ENCODE peak calls at places on chromosome 2, in ten cellular contexts. One of them, this sample, is unnamed.

GRCh38 chr2:71995067-71995665 is 152.5 kb downstream of the CYP26B1 start:
- DNase-seq in NB4: peak; percentile 77
- DNase-seq in coronary artery: no peak
- DNase-seq in bronchial epithelial cell: peak; percentile 28
- DNase-seq in cardiac muscle cell: peak; percentile 60
- DNase-seq in fibroblast of lung: peak; percentile 10
- DNase-seq in transverse colon: no peak
- DNase-seq in right lobe of liver: no peak
- DNase-seq in brain microvascular endothelial cell: peak; percentile 7
- DNase-seq in cardiac fibroblast: peak; percentile 47
- DNase-seq in this sample: peak; percentile 35

GRCh38 chr2:138752231-138752956 is 27.8 kb downstream of the NXPH2 start:
- DNase-seq in NB4: no peak
- DNase-seq in coronary artery: no peak
- DNase-seq in bronchial epithelial cell: peak; percentile 68
- DNase-seq in cardiac muscle cell: peak; percentile 24
- DNase-seq in fibroblast of lung: peak; percentile 87
- DNase-seq in transverse colon: no peak
- DNase-seq in right lobe of liver: no peak
- DNase-seq in brain microvascular endothelial cell: no peak
- DNase-seq in cardiac fibroblast: peak; percentile 8
- DNase-seq in this sample: no peak

GRCh38 chr2:240051697-240052096 is 1.6 kb downstream of the OR6B3 start:
- DNase-seq in NB4: no peak
- DNase-seq in coronary artery: no peak
- DNase-seq in bronchial epithelial cell: no peak
- DNase-seq in cardiac muscle cell: no peak
- DNase-seq in fibroblast of lung: no peak
- DNase-seq in transverse colon: no peak
- DNase-seq in right lobe of liver: no peak
- DNase-seq in brain microvascular endothelial cell: no peak
- DNase-seq in cardiac fibroblast: no peak
- DNase-seq in this sample: no peak

GRCh38 chr2:39141346-39142011 is 20.6 kb upstream of the SOS1 start:
- DNase-seq in NB4: peak; percentile 15
- DNase-seq in coronary artery: no peak
- DNase-seq in bronchial epithelial cell: no peak
- DNase-seq in cardiac muscle cell: peak; percentile 25
- DNase-seq in fibroblast of lung: peak; percentile 74
- DNase-seq in transverse colon: no peak
- DNase-seq in right lobe of liver: no peak
- DNase-seq in brain microvascular endothelial cell: no peak
- DNase-seq in cardiac fibroblast: peak; percentile 30
- DNase-seq in this sample: no peak

GRCh38 chr2:176161817-176162626 is 4.9 kb downstream of the HOXD3 start:
- DNase-seq in NB4: no peak
- DNase-seq in coronary artery: no peak
- DNase-seq in bronchial epithelial cell: no peak
- DNase-seq in cardiac muscle cell: peak; percentile 25
- DNase-seq in fibroblast of lung: peak; percentile 90
- DNase-seq in transverse colon: no peak
- DNase-seq in right lobe of liver: no peak
- DNase-seq in brain microvascular endothelial cell: no peak
- DNase-seq in cardiac fibroblast: peak; percentile 26
- DNase-seq in this sample: peak; percentile 47

GRCh38 chr2:182763311-182763912 is 47.4 kb downstream of the DNAJC10 start:
- DNase-seq in NB4: peak; percentile 30
- DNase-seq in coronary artery: no peak
- DNase-seq in bronchial epithelial cell: peak; percentile 48
- DNase-seq in cardiac muscle cell: peak; percentile 44
- DNase-seq in fibroblast of lung: peak; percentile 65
- DNase-seq in transverse colon: no peak
- DNase-seq in right lobe of liver: no peak
- DNase-seq in brain microvascular endothelial cell: peak; percentile 55
- DNase-seq in cardiac fibroblast: peak; percentile 52
- DNase-seq in this sample: peak; percentile 48

GRCh38 chr2:19409001-19409400 is 50.6 kb upstream of the OSR1 start:
- DNase-seq in NB4: no peak
- DNase-seq in coronary artery: no peak
- DNase-seq in bronchial epithelial cell: no peak
- DNase-seq in cardiac muscle cell: peak; percentile 58
- DNase-seq in fibroblast of lung: peak; percentile 3
- DNase-seq in transverse colon: no peak
- DNase-seq in right lobe of liver: no peak
- DNase-seq in brain microvascular endothelial cell: no peak
- DNase-seq in cardiac fibroblast: peak; percentile 55
- DNase-seq in this sample: peak; percentile 66

GRCh38 chr2:36663851-36664715 is 32.4 kb upstream of the VIT start:
- DNase-seq in NB4: peak; percentile 79
- DNase-seq in coronary artery: no peak
- DNase-seq in bronchial epithelial cell: peak; percentile 68
- DNase-seq in cardiac muscle cell: peak; percentile 89
- DNase-seq in fibroblast of lung: peak; percentile 69
- DNase-seq in transverse colon: no peak
- DNase-seq in right lobe of liver: no peak
- DNase-seq in brain microvascular endothelial cell: peak; percentile 37
- DNase-seq in cardiac fibroblast: peak; percentile 92
- DNase-seq in this sample: peak; percentile 84

GRCh38 chr2:237320801-237321563 is 93.0 kb downstream of the COL6A3 start:
- DNase-seq in NB4: no peak
- DNase-seq in coronary artery: no peak
- DNase-seq in bronchial epithelial cell: no peak
- DNase-seq in cardiac muscle cell: no peak
- DNase-seq in fibroblast of lung: no peak
- DNase-seq in transverse colon: no peak
- DNase-seq in right lobe of liver: no peak
- DNase-seq in brain microvascular endothelial cell: no peak
- DNase-seq in cardiac fibroblast: peak; percentile 54
- DNase-seq in this sample: no peak

GRCh38 chr2:88199912-88200682 is 30.0 kb downstream of the THNSL2 start:
- DNase-seq in NB4: peak; percentile 50
- DNase-seq in coronary artery: no peak
- DNase-seq in bronchial epithelial cell: peak; percentile 27
- DNase-seq in cardiac muscle cell: peak; percentile 12
- DNase-seq in fibroblast of lung: peak; percentile 2
- DNase-seq in transverse colon: peak; percentile 26
- DNase-seq in right lobe of liver: no peak
- DNase-seq in brain microvascular endothelial cell: no peak
- DNase-seq in cardiac fibroblast: peak; percentile 6
- DNase-seq in this sample: no peak

GRCh38 chr2:239710953-239711861 is 310.4 kb upstream of the HDAC4 start:
- DNase-seq in NB4: no peak
- DNase-seq in coronary artery: peak; percentile 60
- DNase-seq in bronchial epithelial cell: no peak
- DNase-seq in cardiac muscle cell: no peak
- DNase-seq in fibroblast of lung: no peak
- DNase-seq in transverse colon: no peak
- DNase-seq in right lobe of liver: peak; percentile 30
- DNase-seq in brain microvascular endothelial cell: no peak
- DNase-seq in cardiac fibroblast: no peak
- DNase-seq in this sample: no peak

GRCh38 chr2:143347303-143347702 is 218.1 kb downstream of the ARHGAP15 start:
- DNase-seq in NB4: no peak
- DNase-seq in coronary artery: no peak
- DNase-seq in bronchial epithelial cell: no peak
- DNase-seq in cardiac muscle cell: no peak
- DNase-seq in fibroblast of lung: no peak
- DNase-seq in transverse colon: no peak
- DNase-seq in right lobe of liver: no peak
- DNase-seq in brain microvascular endothelial cell: no peak
- DNase-seq in cardiac fibroblast: no peak
- DNase-seq in this sample: no peak

GRCh38 chr2:1873343-1873742 is 129.0 kb upstream of the PXDN start:
- DNase-seq in NB4: no peak
- DNase-seq in coronary artery: no peak
- DNase-seq in bronchial epithelial cell: no peak
- DNase-seq in cardiac muscle cell: no peak
- DNase-seq in fibroblast of lung: no peak
- DNase-seq in transverse colon: no peak
- DNase-seq in right lobe of liver: no peak
- DNase-seq in brain microvascular endothelial cell: no peak
- DNase-seq in cardiac fibroblast: no peak
- DNase-seq in this sample: no peak

GRCh38 chr2:181364492-181365175 is 92.6 kb upstream of the ITGA4 start:
- DNase-seq in NB4: no peak
- DNase-seq in coronary artery: no peak
- DNase-seq in bronchial epithelial cell: no peak
- DNase-seq in cardiac muscle cell: peak; percentile 93
- DNase-seq in fibroblast of lung: no peak
- DNase-seq in transverse colon: no peak
- DNase-seq in right lobe of liver: no peak
- DNase-seq in brain microvascular endothelial cell: peak; percentile 12
- DNase-seq in cardiac fibroblast: peak; percentile 86
- DNase-seq in this sample: peak; percentile 96

GRCh38 chr2:11738589-11739436 is 7.6 kb upstream of the LPIN1 start:
- DNase-seq in NB4: peak; percentile 84
- DNase-seq in coronary artery: peak; percentile 82
- DNase-seq in bronchial epithelial cell: no peak
- DNase-seq in cardiac muscle cell: peak; percentile 95
- DNase-seq in fibroblast of lung: peak; percentile 81
- DNase-seq in transverse colon: peak; percentile 68
- DNase-seq in right lobe of liver: peak; percentile 89
- DNase-seq in brain microvascular endothelial cell: peak; percentile 58
- DNase-seq in cardiac fibroblast: peak; percentile 93
- DNase-seq in this sample: peak; percentile 97

GRCh38 chr2:112768432-112768831 is 4.0 kb upstream of the CKAP2L start:
- DNase-seq in NB4: no peak
- DNase-seq in coronary artery: no peak
- DNase-seq in bronchial epithelial cell: peak; percentile 73
- DNase-seq in cardiac muscle cell: peak; percentile 34
- DNase-seq in fibroblast of lung: no peak
- DNase-seq in transverse colon: no peak
- DNase-seq in right lobe of liver: no peak
- DNase-seq in brain microvascular endothelial cell: no peak
- DNase-seq in cardiac fibroblast: peak; percentile 19
- DNase-seq in this sample: peak; percentile 87
- TF ChIP-seq CTCF in NB4: no peak
- TF ChIP-seq CTCF in coronary artery: no peak
- TF ChIP-seq CTCF in bronchial epithelial cell: no peak
- TF ChIP-seq CTCF in cardiac muscle cell: no peak
- TF ChIP-seq CTCF in fibroblast of lung: no peak
- TF ChIP-seq CTCF in transverse colon: no peak
- TF ChIP-seq CTCF in right lobe of liver: peak; percentile 14
- TF ChIP-seq CTCF in brain microvascular endothelial cell: no peak
- TF ChIP-seq CTCF in cardiac fibroblast: peak; percentile 34
- TF ChIP-seq CTCF in this sample: peak; percentile 42

GRCh38 chr2:169397697-169398096 is 35.4 kb upstream of the LRP2 start:
- DNase-seq in NB4: peak; percentile 22
- DNase-seq in coronary artery: no peak
- DNase-seq in bronchial epithelial cell: peak; percentile 17
- DNase-seq in cardiac muscle cell: peak; percentile 21
- DNase-seq in fibroblast of lung: no peak
- DNase-seq in transverse colon: no peak
- DNase-seq in right lobe of liver: no peak
- DNase-seq in brain microvascular endothelial cell: no peak
- DNase-seq in cardiac fibroblast: peak; percentile 10
- DNase-seq in this sample: no peak
- TF ChIP-seq CTCF in NB4: peak; percentile 11
- TF ChIP-seq CTCF in coronary artery: no peak
- TF ChIP-seq CTCF in bronchial epithelial cell: no peak
- TF ChIP-seq CTCF in cardiac muscle cell: no peak
- TF ChIP-seq CTCF in fibroblast of lung: no peak
- TF ChIP-seq CTCF in transverse colon: no peak
- TF ChIP-seq CTCF in right lobe of liver: peak; percentile 44
- TF ChIP-seq CTCF in brain microvascular endothelial cell: peak; percentile 12
- TF ChIP-seq CTCF in cardiac fibroblast: no peak
- TF ChIP-seq CTCF in this sample: no peak

DNA sequence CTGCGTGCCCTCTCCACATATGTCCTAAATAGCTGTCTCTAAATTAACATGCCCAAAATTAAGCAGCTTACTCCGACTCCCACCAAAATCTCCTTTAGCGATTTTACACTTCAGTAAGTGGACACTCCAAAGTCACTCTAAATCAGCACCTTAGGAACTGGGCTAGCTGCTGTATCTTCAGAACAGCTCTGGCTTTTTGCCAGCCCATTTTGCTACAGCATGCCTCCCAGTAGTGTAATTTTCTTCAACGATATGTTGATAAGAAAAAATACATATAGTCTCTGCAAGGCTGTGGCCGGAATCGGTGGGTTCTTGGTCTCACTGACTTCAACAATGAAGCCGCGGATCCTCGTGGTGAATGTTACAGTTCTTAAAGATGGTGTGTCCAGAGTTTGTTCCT is 291.8 kb upstream of the RGPD4 start:
- DNase-seq in NB4: no peak
- DNase-seq in coronary artery: no peak
- DNase-seq in bronchial epithelial cell: no peak
- DNase-seq in cardiac muscle cell: no peak
- DNase-seq in fibroblast of lung: no peak
- DNase-seq in transverse colon: no peak
- DNase-seq in right lobe of liver: no peak
- DNase-seq in brain microvascular endothelial cell: no peak
- DNase-seq in cardiac fibroblast: no peak
- DNase-seq in this sample: no peak
- TF ChIP-seq CTCF in NB4: no peak
- TF ChIP-seq CTCF in coronary artery: no peak
- TF ChIP-seq CTCF in bronchial epithelial cell: no peak
- TF ChIP-seq CTCF in cardiac muscle cell: no peak
- TF ChIP-seq CTCF in fibroblast of lung: no peak
- TF ChIP-seq CTCF in transverse colon: no peak
- TF ChIP-seq CTCF in right lobe of liver: no peak
- TF ChIP-seq CTCF in brain microvascular endothelial cell: no peak
- TF ChIP-seq CTCF in cardiac fibroblast: no peak
- TF ChIP-seq CTCF in this sample: no peak

GRCh38 chr2:187575081-187576067 is 21.1 kb upstream of the TFPI start:
- DNase-seq in NB4: no peak
- DNase-seq in coronary artery: no peak
- DNase-seq in bronchial epithelial cell: no peak
- DNase-seq in cardiac muscle cell: peak; percentile 71
- DNase-seq in fibroblast of lung: peak; percentile 51
- DNase-seq in transverse colon: no peak
- DNase-seq in right lobe of liver: no peak
- DNase-seq in brain microvascular endothelial cell: no peak
- DNase-seq in cardiac fibroblast: peak; percentile 66
- DNase-seq in this sample: peak; percentile 89

GRCh38 chr2:187573722-187574121 is 19.5 kb upstream of the TFPI start:
- DNase-seq in NB4: no peak
- DNase-seq in coronary artery: no peak
- DNase-seq in bronchial epithelial cell: no peak
- DNase-seq in cardiac muscle cell: no peak
- DNase-seq in fibroblast of lung: no peak
- DNase-seq in transverse colon: no peak
- DNase-seq in right lobe of liver: no peak
- DNase-seq in brain microvascular endothelial cell: no peak
- DNase-seq in cardiac fibroblast: no peak
- DNase-seq in this sample: no peak

GRCh38 chr2:187576906-187577305 is 22.7 kb upstream of the TFPI start:
- DNase-seq in NB4: no peak
- DNase-seq in coronary artery: no peak
- DNase-seq in bronchial epithelial cell: no peak
- DNase-seq in cardiac muscle cell: peak; percentile 27
- DNase-seq in fibroblast of lung: peak; percentile 25
- DNase-seq in transverse colon: no peak
- DNase-seq in right lobe of liver: no peak
- DNase-seq in brain microvascular endothelial cell: peak; percentile 32
- DNase-seq in cardiac fibroblast: no peak
- DNase-seq in this sample: peak; percentile 75

GRCh38 chr2:187580462-187581124 is 26.4 kb upstream of the TFPI start:
- DNase-seq in NB4: peak; percentile 65
- DNase-seq in coronary artery: no peak
- DNase-seq in bronchial epithelial cell: peak; percentile 74
- DNase-seq in cardiac muscle cell: peak; percentile 88
- DNase-seq in fibroblast of lung: peak; percentile 75
- DNase-seq in transverse colon: no peak
- DNase-seq in right lobe of liver: no peak
- DNase-seq in brain microvascular endothelial cell: no peak
- DNase-seq in cardiac fibroblast: peak; percentile 89
- DNase-seq in this sample: peak; percentile 84

GRCh38 chr2:187577310-187577709 is 23.1 kb upstream of the TFPI start:
- DNase-seq in NB4: no peak
- DNase-seq in coronary artery: no peak
- DNase-seq in bronchial epithelial cell: no peak
- DNase-seq in cardiac muscle cell: peak; percentile 34
- DNase-seq in fibroblast of lung: no peak
- DNase-seq in transverse colon: no peak
- DNase-seq in right lobe of liver: no peak
- DNase-seq in brain microvascular endothelial cell: no peak
- DNase-seq in cardiac fibroblast: no peak
- DNase-seq in this sample: no peak
- TF ChIP-seq CTCF in NB4: no peak
- TF ChIP-seq CTCF in coronary artery: no peak
- TF ChIP-seq CTCF in bronchial epithelial cell: no peak
- TF ChIP-seq CTCF in cardiac muscle cell: peak; percentile 17
- TF ChIP-seq CTCF in fibroblast of lung: no peak
- TF ChIP-seq CTCF in transverse colon: no peak
- TF ChIP-seq CTCF in right lobe of liver: no peak
- TF ChIP-seq CTCF in brain microvascular endothelial cell: peak; percentile 37
- TF ChIP-seq CTCF in cardiac fibroblast: peak; percentile 12
- TF ChIP-seq CTCF in this sample: no peak